ENCODE peak calls at places on chromosomes 2 and 18, in five cellular contexts. S is H9, G is mesendoderm, H is H1, J is neuronal stem cell. R is an unnamed sample.

GRCh38 chr2:226673314-226673723 is 126.3 kb downstream of the IRS1 start:
- DNase-seq in S (no peak), G (peak), H (no peak), J (no peak), R (peak)

GRCh38 chr2:222319576-222320440 is 21.0 kb upstream of the PAX3 start:
- DNase-seq in S (peak), G (no peak), H (no peak), J (peak), R (peak)

GRCh38 chr2:164613321-164613982 is 7.8 kb downstream of the GRB14 start:
- DNase-seq in S (no peak), G (no peak), H (no peak), J (no peak), R (no peak)

GRCh38 chr2:218276986-218277755 is 6.9 kb downstream of the PNKD start:
- DNase-seq in S (no peak), G (no peak), H (no peak), J (no peak), R (no peak)

GRCh38 chr18:42310956-42311355 is 355.9 kb downstream of the PIK3C3 start:
- DNase-seq in S (no peak), G (peak), H (no peak), J (no peak), R (peak)

GRCh38 chr18:48785686-48786470 is 164.9 kb downstream of the SMAD7 start:
- DNase-seq in S (no peak), G (no peak), H (no peak), J (no peak), R (no peak)

GRCh38 chr2:171964328-171964727 is 35.4 kb upstream of the METAP1D start:
- DNase-seq in S (no peak), G (no peak), H (no peak), J (no peak), R (no peak)

GRCh38 chr2:96819101-96819875 is 3.2 kb downstream of the CNNM3 start:
- DNase-seq in S (peak), G (peak), H (no peak), J (no peak), R (no peak)

GRCh38 chr18:72160504-72161445 is 383.4 kb downstream of the CBLN2 start:
- DNase-seq in S (no peak), G (no peak), H (no peak), J (no peak), R (no peak)

GRCh38 chr2:10163498-10164486 is 41.3 kb downstream of the RRM2 start:
- DNase-seq in S (no peak), G (no peak), H (no peak), J (no peak), R (no peak)

GRCh38 chr2:200471324-200471848 is 38.5 kb downstream of the KCTD18 start:
- DNase-seq in S (peak), G (peak), H (no peak), J (peak), R (peak)

GRCh38 chr18:55588876-55589595 is 1.0 kb upstream of the TCF4 start:
- DNase-seq in S (no peak), G (peak), H (no peak), J (no peak), R (peak)

DNA sequence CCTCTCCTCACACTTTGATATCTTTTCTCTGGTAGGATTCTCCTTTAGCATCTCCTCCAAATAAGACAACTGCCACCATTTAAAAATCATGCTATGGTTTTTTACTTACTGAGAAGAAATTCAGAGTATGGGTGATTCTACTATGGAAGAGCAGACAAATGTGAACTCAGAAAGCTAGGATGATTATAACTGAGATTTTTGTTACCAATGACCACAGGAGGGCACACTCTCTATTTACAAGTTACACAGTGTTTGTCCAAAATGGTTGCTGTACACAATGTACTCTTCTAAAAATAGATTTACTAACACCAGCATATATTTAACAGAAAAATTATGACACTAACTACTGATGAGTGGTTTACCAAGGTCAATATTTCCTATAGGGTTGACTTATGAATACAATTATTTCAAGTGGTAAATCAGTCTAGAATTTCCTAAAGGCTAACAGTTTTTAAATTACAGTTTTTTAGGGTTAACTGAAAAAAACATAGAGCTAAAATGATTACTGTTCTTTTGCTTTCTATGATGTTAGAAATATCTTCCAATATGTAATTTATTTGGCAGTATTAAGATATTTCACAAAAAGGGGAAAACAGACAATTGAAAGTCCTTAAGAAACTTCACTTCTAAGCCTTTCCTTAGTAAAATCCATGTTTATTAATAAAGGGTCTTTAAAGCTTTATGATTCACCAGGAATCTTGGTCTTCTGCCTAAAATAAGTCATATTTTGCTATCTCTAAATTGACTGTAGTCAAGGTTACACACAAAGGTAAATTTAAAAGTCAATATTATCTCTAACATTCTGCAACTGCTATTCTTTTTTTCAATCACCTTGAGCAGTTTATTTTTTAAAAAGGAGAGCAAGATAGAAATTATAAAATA is 57.2 kb downstream of the MAP4K3 start:
- DNase-seq in S (no peak), G (no peak), H (no peak), J (no peak), R (peak)
- H2BK15ac ChIP-seq in S (no peak), G (no peak), H (no peak), J (no peak), R (no peak)

GRCh38 chr2:215429424-215429823 is 6.4 kb downstream of the FN1 start:
- DNase-seq in S (no peak), G (no peak), H (no peak), J (no peak), R (no peak)
- H3K9ac ChIP-seq in S (no peak), G (no peak), H (no peak), J (no peak), R (peak)

DNA sequence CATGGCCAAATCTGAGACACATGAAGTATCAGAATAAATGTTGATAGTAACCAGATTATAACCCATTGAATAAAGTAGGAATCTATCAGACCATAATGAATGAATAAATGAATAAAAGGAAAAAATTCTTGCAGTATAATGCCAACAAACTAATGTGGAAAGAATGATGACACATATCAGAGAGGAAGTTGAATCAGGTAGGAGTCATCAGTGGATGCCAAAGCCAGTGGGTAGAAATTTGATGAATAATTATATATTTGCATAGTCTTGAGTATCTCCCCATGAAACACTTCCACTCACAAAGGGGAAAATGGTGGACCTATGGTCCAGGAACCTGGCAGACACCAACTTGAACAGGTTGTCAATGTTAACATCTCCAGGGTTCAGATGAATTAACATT is 68.6 kb downstream of the GALNT3 start:
- DNase-seq in S (no peak), G (no peak), H (no peak), J (no peak), R (peak)
- H2BK15ac ChIP-seq in S (no peak), G (no peak), H (no peak), J (no peak), R (no peak)

GRCh38 chr2:237491515-237492118 is 4.6 kb downstream of the MLPH start:
- DNase-seq in S (no peak), G (no peak), H (no peak), J (no peak), R (no peak)

GRCh38 chr2:237494066-237494465 is 7.0 kb downstream of the MLPH start:
- DNase-seq in S (no peak), G (no peak), H (no peak), J (no peak), R (no peak)

GRCh38 chr2:237490805-237491194 is 3.7 kb downstream of the MLPH start:
- DNase-seq in S (no peak), G (no peak), H (no peak), J (no peak), R (no peak)

GRCh38 chr2:237490009-237490804 is 3.2 kb downstream of the MLPH start:
- DNase-seq in S (no peak), G (peak), H (no peak), J (no peak), R (peak)

GRCh38 chr2:237492137-237492890 is 5.3 kb downstream of the MLPH start:
- DNase-seq in S (no peak), G (no peak), H (no peak), J (no peak), R (peak)
- H3K9ac ChIP-seq in S (no peak), G (no peak), H (no peak), J (no peak), R (no peak)

GRCh38 chr18:59900222-59901128 is 679 bp downstream of the PMAIP1 start:
- DNase-seq in S (peak), G (peak), H (no peak), J (peak), R (peak)
- H2BK15ac ChIP-seq in S (no peak), G (no peak), H (no peak), J (no peak), R (no peak)

GRCh38 chr2:168889635-168890005 is 610 bp downstream of the SPC25 start:
- DNase-seq in S (no peak), G (no peak), H (no peak), J (no peak), R (no peak)

GRCh38 chr2:168892327-168892726 is 2.1 kb upstream of the SPC25 start:
- DNase-seq in S (no peak), G (no peak), H (no peak), J (no peak), R (no peak)

GRCh38 chr2:168894720-168895119 is 4.5 kb upstream of the SPC25 start:
- DNase-seq in S (no peak), G (no peak), H (no peak), J (no peak), R (no peak)

GRCh38 chr2:168894101-168894500 is 3.9 kb upstream of the SPC25 start:
- DNase-seq in S (no peak), G (no peak), H (no peak), J (no peak), R (no peak)

DNA sequence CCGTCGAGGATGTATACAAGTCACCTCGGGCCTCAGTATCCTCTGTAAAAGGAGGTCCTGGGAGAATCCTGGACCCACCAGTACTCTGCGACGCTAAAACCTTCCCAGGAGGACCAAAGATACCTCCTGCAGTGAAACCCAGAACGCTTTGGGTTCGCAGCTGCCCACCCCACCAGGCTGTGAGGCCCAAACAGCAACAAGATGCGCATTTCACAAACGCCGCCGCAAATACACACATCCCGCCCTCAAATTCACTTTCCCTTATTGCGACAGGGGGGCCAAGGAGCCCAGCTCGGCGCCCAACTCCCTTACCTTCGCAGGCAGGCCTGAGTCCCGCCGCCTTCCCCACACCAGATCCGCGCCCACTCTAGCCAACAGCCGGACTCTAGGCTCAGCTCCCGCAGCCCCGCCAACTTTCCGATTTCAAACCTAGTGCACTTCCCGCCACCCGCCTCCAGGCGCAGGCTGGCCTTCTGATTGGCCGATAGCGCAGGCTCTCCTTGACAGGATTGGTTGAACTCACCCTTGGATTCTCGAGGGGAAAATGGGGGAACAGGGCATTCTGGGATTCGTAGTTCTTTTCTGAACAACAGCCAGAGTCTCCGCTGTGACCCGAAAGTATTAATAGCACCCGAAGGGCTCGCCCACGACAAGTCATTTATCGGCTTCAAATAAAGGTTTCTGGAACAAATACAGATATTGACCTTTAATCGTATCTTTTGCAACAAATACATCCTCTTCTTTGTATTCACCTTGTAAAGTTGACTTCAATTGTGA is at the start of gene SPC25:
- DNase-seq in S (peak), G (peak), H (peak), J (peak), R (peak)
- H3K9ac ChIP-seq in S (peak), G (peak), H (peak), J (peak), R (peak)